ENCODE peak calls at places on chromosome 15, in seven cellular contexts. G is ovary, L is A549, C is AG04450, N is GM12878, J is right lobe of liver, W is cardiac fibroblast. T is an unnamed sample.

GRCh38 chr15:64923546-64923945 is 11.8 kb downstream of the ANKDD1A start:
- DNase-seq in G (no peak), L (no peak), C (no peak), N (no peak), J (no peak), W (no peak), T (no peak)

GRCh38 chr15:95446854-95447253 is 883.6 kb upstream of the NR2F2 start:
- DNase-seq in G (no peak), L (no peak), C (no peak), N (peak), J (no peak), W (no peak), T (no peak)

GRCh38 chr15:70936326-70936725 is 43.7 kb downstream of the LRRC49 start:
- DNase-seq in G (no peak), L (no peak), C (no peak), N (no peak), J (no peak), W (peak), T (no peak)

GRCh38 chr15:84840741-84841429 is 23.7 kb downstream of the ALPK3 start:
- DNase-seq in G (peak), L (no peak), C (no peak), N (no peak), J (peak), W (peak), T (no peak)

GRCh38 chr15:49468440-49468839 is 45.4 kb downstream of the FGF7 start:
- DNase-seq in G (no peak), L (no peak), C (no peak), N (no peak), J (no peak), W (peak), T (no peak)

GRCh38 chr15:85581495-85581894 is 201.1 kb downstream of the AKAP13 start:
- DNase-seq in G (no peak), L (no peak), C (no peak), N (no peak), J (peak), W (peak), T (no peak)

GRCh38 chr15:51312132-51312531 is 26.3 kb downstream of the CYP19A1 start:
- DNase-seq in G (no peak), L (no peak), C (peak), N (no peak), J (no peak), W (peak), T (no peak)

GRCh38 chr15:38069506-38069905 is 135.1 kb downstream of the TMCO5A start:
- DNase-seq in G (no peak), L (peak), C (no peak), N (no peak), J (no peak), W (peak), T (peak)

GRCh38 chr15:23069496-23070166 is 30.3 kb upstream of the TUBGCP5 start:
- DNase-seq in G (no peak), L (peak), C (no peak), N (no peak), J (no peak), W (no peak), T (no peak)

GRCh38 chr15:57045741-57046382 is 127.4 kb downstream of the TCF12 start:
- DNase-seq in G (no peak), L (no peak), C (no peak), N (peak), J (no peak), W (no peak), T (no peak)

GRCh38 chr15:32659340-32659831 is 17.9 kb downstream of the SCG5 start:
- DNase-seq in G (no peak), L (peak), C (no peak), N (no peak), J (no peak), W (peak), T (peak)

GRCh38 chr15:83380682-83381081 is 66.5 kb upstream of the SH3GL3 start:
- DNase-seq in G (no peak), L (peak), C (no peak), N (peak), J (peak), W (peak), T (peak)

GRCh38 chr15:66786222-66786621 is 84.2 kb downstream of the SMAD6 start:
- DNase-seq in G (no peak), L (no peak), C (no peak), N (no peak), J (no peak), W (no peak), T (peak)

GRCh38 chr15:50138391-50138790 is 19.4 kb upstream of the ATP8B4 start:
- DNase-seq in G (no peak), L (no peak), C (no peak), N (no peak), J (no peak), W (peak), T (no peak)

GRCh38 chr15:49962044-49962602 is 156.9 kb downstream of the ATP8B4 start:
- DNase-seq in G (no peak), L (no peak), C (no peak), N (no peak), J (no peak), W (no peak), T (no peak)

GRCh38 chr15:58952751-58953150 is 19.3 kb upstream of the SLTM start:
- DNase-seq in G (no peak), L (no peak), C (no peak), N (no peak), J (no peak), W (peak), T (no peak)

GRCh38 chr15:87871130-87871737 is 385.3 kb downstream of the NTRK3 start:
- DNase-seq in G (no peak), L (no peak), C (no peak), N (no peak), J (no peak), W (peak), T (no peak)

GRCh38 chr15:71434774-71435173 is 319.5 kb downstream of the THSD4 start:
- DNase-seq in G (no peak), L (no peak), C (no peak), N (no peak), J (no peak), W (no peak), T (no peak)

GRCh38 chr15:33440911-33441310 is 130.1 kb downstream of the RYR3 start:
- DNase-seq in G (no peak), L (no peak), C (no peak), N (no peak), J (no peak), W (no peak), T (no peak)

GRCh38 chr15:25465835-25466234 is 27.0 kb upstream of the UBE3A start:
- DNase-seq in G (no peak), L (no peak), C (no peak), N (no peak), J (no peak), W (no peak), T (no peak)

GRCh38 chr15:100717596-100717995 is 115.2 kb downstream of the ASB7 start:
- DNase-seq in G (no peak), L (no peak), C (no peak), N (no peak), J (no peak), W (no peak), T (no peak)

GRCh38 chr15:25858952-25859760 is 4.0 kb downstream of the ATP10A start:
- DNase-seq in G (no peak), L (no peak), C (no peak), N (no peak), J (no peak), W (no peak), T (no peak)

GRCh38 chr15:78243491-78243941 is 9.2 kb upstream of the ACSBG1 start:
- DNase-seq in G (peak), L (no peak), C (no peak), N (no peak), J (peak), W (peak), T (peak)

DNA sequence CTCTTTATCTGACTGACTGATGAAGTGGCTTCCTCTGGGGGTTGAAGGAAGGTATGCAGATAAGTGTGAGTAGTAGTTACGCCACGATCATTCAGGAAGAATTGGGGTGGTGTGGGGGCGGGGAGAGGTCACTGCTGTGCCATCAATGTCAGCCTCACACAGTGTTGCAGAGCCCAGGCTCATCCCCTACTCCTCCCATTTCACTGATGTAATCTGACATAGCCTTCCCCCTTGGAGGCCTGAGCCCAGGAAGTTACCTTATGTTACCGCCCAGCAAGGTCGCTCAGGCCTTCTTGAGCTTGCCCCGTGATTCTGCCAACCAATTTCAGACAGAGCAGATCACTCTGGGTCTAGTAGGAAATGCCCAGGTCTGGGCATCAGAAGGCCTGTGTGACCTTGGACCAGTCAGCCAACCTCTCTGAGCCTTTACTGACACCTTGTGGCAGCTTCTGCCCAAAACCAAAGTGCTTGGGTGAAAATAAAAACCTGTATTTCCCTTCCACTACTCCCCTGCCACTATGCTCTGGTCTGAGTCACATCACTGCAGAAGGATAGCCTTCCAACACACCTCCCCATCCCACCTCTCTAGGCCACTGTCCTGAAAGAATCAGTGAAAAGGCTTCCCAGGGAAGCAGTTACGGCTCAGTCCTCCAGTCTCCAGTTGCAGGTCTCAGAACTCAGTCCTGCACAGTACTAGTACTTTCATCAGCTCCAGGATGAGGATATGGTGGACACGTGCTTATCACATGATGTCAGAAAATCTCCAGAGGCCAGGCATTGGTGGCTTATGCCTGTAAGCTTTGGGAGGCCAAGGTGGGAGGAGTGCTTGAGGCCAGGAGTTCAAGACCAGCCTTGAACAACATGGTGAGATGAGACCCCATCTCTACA is 28.1 kb upstream of the INSYN1 start:
- DNase-seq in G (no peak), L (peak), C (no peak), N (no peak), J (no peak), W (peak), T (no peak)
- TF ChIP-seq CTCF in G (no peak), L (peak), C (peak), N (no peak), J (peak), W (peak), T (peak)

GRCh38 chr15:92163641-92164040 is 230.0 kb upstream of the ST8SIA2 start:
- DNase-seq in G (no peak), L (no peak), C (no peak), N (no peak), J (no peak), W (no peak), T (no peak)
- H3K4me3 ChIP-seq in G (no peak), L (no peak), C (no peak), N (no peak), J (no peak), W (no peak), T (no peak)

GRCh38 chr15:75924576-75924975 is 20.9 kb downstream of the FBXO22 start:
- DNase-seq in G (no peak), L (no peak), C (no peak), N (no peak), J (no peak), W (no peak), T (no peak)

GRCh38 chr15:75923756-75924155 is 20.1 kb downstream of the FBXO22 start:
- DNase-seq in G (no peak), L (no peak), C (no peak), N (no peak), J (no peak), W (no peak), T (no peak)

GRCh38 chr15:75925440-75925839 is 21.8 kb downstream of the FBXO22 start:
- DNase-seq in G (no peak), L (no peak), C (no peak), N (no peak), J (no peak), W (no peak), T (no peak)

GRCh38 chr15:75920079-75920478 is 16.4 kb downstream of the FBXO22 start:
- DNase-seq in G (no peak), L (no peak), C (no peak), N (no peak), J (no peak), W (peak), T (no peak)

GRCh38 chr15:75921732-75922703 is 18.3 kb downstream of the FBXO22 start:
- DNase-seq in G (no peak), L (no peak), C (no peak), N (no peak), J (no peak), W (peak), T (peak)
- TF ChIP-seq CTCF in G (no peak), L (peak), C (peak), N (peak), J (peak), W (peak), T (peak)

GRCh38 chr15:63597821-63598220 is 634 bp downstream of the FBXL22 start:
- DNase-seq in G (peak), L (no peak), C (no peak), N (no peak), J (no peak), W (no peak), T (no peak)

GRCh38 chr15:63597033-63597790 is at the start of gene FBXL22:
- DNase-seq in G (peak), L (no peak), C (peak), N (no peak), J (no peak), W (peak), T (no peak)

GRCh38 chr15:63595688-63596087 is 1.5 kb upstream of the FBXL22 start:
- DNase-seq in G (no peak), L (no peak), C (no peak), N (no peak), J (no peak), W (no peak), T (no peak)

GRCh38 chr15:63595066-63595465 is 2.1 kb upstream of the FBXL22 start:
- DNase-seq in G (no peak), L (no peak), C (no peak), N (no peak), J (no peak), W (no peak), T (no peak)

GRCh38 chr15:63596666-63597032 is 538 bp upstream of the FBXL22 start:
- DNase-seq in G (no peak), L (no peak), C (no peak), N (no peak), J (no peak), W (peak), T (no peak)
- H3K4me3 ChIP-seq in G (no peak), L (no peak), C (no peak), N (no peak), J (no peak), W (no peak), T (no peak)

GRCh38 chr15:41828747-41829270 is 917 bp downstream of the JMJD7 start:
- DNase-seq in G (no peak), L (no peak), C (no peak), N (no peak), J (no peak), W (no peak), T (no peak)

GRCh38 chr15:41825572-41826535 is 2.0 kb upstream of the JMJD7 start:
- DNase-seq in G (no peak), L (no peak), C (no peak), N (no peak), J (peak), W (no peak), T (no peak)

GRCh38 chr15:41827290-41827879 is 507 bp upstream of the JMJD7 start:
- DNase-seq in G (no peak), L (no peak), C (no peak), N (no peak), J (no peak), W (no peak), T (no peak)

GRCh38 chr15:41829959-41830646 is 2.2 kb downstream of the JMJD7 start:
- DNase-seq in G (no peak), L (no peak), C (no peak), N (no peak), J (peak), W (no peak), T (no peak)

GRCh38 chr15:41827880-41828746 is at the start of gene JMJD7:
- DNase-seq in G (peak), L (peak), C (peak), N (peak), J (peak), W (peak), T (peak)
- TF ChIP-seq CTCF in G (no peak), L (no peak), C (no peak), N (no peak), J (no peak), W (no peak), T (no peak)

DNA sequence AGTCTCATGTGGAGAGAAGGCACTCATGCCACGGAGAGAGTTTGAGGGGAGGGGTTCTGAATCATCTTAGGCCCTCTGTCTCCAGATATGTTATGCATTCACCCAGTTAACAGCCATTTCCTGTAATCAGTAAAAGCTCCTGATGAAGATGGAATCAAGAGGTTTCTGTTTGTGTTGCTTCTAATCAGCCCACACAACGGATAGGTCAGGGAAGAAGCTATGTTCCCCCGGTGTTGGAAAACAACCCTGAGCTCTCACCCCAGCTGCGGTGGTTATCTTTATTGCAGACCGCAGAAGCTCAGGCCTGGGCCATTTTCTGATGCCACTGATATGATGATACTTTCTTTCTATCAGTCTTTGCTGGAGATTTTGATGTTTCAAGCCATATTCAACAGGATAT is 338.5 kb upstream of the ONECUT1 start:
- DNase-seq in G (no peak), L (no peak), C (no peak), N (no peak), J (no peak), W (no peak), T (no peak)
- H3K4me3 ChIP-seq in G (no peak), L (no peak), C (no peak), N (no peak), J (no peak), W (no peak), T (no peak)

GRCh38 chr15:43267439-43267838 is 711 bp upstream of the TGM5 start:
- DNase-seq in G (no peak), L (no peak), C (no peak), N (no peak), J (no peak), W (no peak), T (no peak)

GRCh38 chr15:43266834-43267233 is at the start of gene TGM5:
- DNase-seq in G (no peak), L (no peak), C (no peak), N (no peak), J (no peak), W (no peak), T (no peak)

GRCh38 chr15:43270113-43270665 is 3.5 kb upstream of the TGM5 start:
- DNase-seq in G (no peak), L (no peak), C (no peak), N (no peak), J (no peak), W (no peak), T (no peak)

GRCh38 chr15:43266386-43266785 is 342 bp downstream of the TGM5 start:
- DNase-seq in G (no peak), L (no peak), C (no peak), N (no peak), J (no peak), W (no peak), T (no peak)

GRCh38 chr15:43268111-43269105 is 1.7 kb upstream of the TGM5 start:
- DNase-seq in G (no peak), L (no peak), C (no peak), N (no peak), J (no peak), W (no peak), T (no peak)
- TF ChIP-seq CTCF in G (no peak), L (no peak), C (peak), N (peak), J (no peak), W (no peak), T (no peak)

DNA sequence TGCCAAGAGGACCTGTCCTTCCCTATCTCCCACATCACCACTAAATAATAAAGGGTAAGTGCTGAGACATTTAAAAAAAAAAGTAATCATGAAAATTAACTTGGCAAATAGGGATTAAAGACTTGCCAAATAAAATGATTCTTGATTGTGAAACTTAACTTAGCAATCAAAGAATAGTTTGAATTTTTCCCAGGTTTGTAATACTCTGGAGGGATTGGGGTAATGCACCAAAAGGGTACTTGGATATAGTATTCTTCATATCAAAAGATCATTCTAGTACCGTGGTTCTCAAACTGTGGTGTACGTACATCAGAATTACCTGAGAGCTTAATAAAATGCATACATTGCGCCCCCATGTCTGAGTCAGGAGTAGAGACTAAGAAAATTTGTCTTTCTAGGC is 28.5 kb downstream of the CALML4 start:
- DNase-seq in G (no peak), L (no peak), C (no peak), N (no peak), J (no peak), W (peak), T (no peak)
- H3K4me3 ChIP-seq in G (no peak), L (no peak), C (no peak), N (no peak), J (no peak), W (no peak), T (no peak)

T was measured in RWPE2.